ENCODE peak calls at places on chromosome 17, in ten cellular contexts. W is keratinocyte, P is fibroblast of lung, R is GM23248, G is GM23338, D is HCT116, I is hepatocyte, U is astrocyte, M is K562, J is H1. E is an unnamed sample.
A peak's percentile ranks its signal among the peaks of the same experiment; 100 is the strongest.

GRCh38 chr17:78238823-78239488 is 7.5 kb downstream of the TMEM235 start:
- DNase-seq in P (no peak), J (peak; percentile 50), R (no peak), D (no peak), I (peak; percentile 4), M (no peak), W (no peak), U (no peak), G (no peak), E (no peak)

GRCh38 chr17:73255671-73256181 is 6.0 kb downstream of the CPSF4L start:
- DNase-seq in I (peak; percentile 62), P (peak; percentile 39), W (no peak), U (no peak), J (peak; percentile 93), G (peak; percentile 78), R (peak; percentile 62), D (peak; percentile 48), M (peak; percentile 70), E (peak; percentile 78)

GRCh38 chr17:63785556-63785955 is 11.6 kb downstream of the DDX42 start:
- DNase-seq in G (no peak), D (no peak), R (peak; percentile 76), J (no peak), P (peak; percentile 31), U (peak; percentile 71), W (no peak), I (no peak), M (no peak), E (no peak)

GRCh38 chr17:36197389-36197708 is 791 bp upstream of the CCL3L1 start:
- DNase-seq in D (no peak), I (peak; percentile 49), R (no peak), W (no peak), M (no peak), J (peak; percentile 22), U (no peak), G (no peak), P (no peak), E (no peak)

GRCh38 chr17:34703533-34703932 is 124.2 kb downstream of the TMEM132E start:
- DNase-seq in U (peak; percentile 1), R (peak; percentile 60), I (peak; percentile 72), P (peak; percentile 25), W (no peak), G (peak; percentile 93), D (no peak), M (peak; percentile 50), J (peak; percentile 85), E (peak; percentile 96)

GRCh38 chr17:78986048-78986648 is 6.4 kb upstream of the LGALS3BP start:
- DNase-seq in P (peak; percentile 62), W (no peak), D (no peak), I (peak; percentile 69), G (no peak), M (peak; percentile 72), J (no peak), R (peak; percentile 58), U (peak; percentile 12), E (no peak)

GRCh38 chr17:60170835-60171752 is 21.3 kb downstream of the CA4 start:
- DNase-seq in U (no peak), I (no peak), G (no peak), M (peak; percentile 3), P (no peak), J (no peak), D (no peak), W (no peak), R (peak; percentile 46), E (no peak)

GRCh38 chr17:74737299-74738050 is 419 bp downstream of the RAB37 start:
- DNase-seq in W (no peak), P (no peak), I (peak; percentile 76), U (no peak), G (peak; percentile 92), D (peak; percentile 59), M (peak; percentile 32), J (peak; percentile 85), R (peak; percentile 47), E (peak; percentile 87)

GRCh38 chr17:50056217-50056960 is 479 bp downstream of the ITGA3 start:
- DNase-seq in J (peak; percentile 87), D (no peak), W (no peak), R (peak; percentile 80), M (peak; percentile 51), I (peak; percentile 87), G (peak; percentile 92), P (peak; percentile 65), U (peak; percentile 60), E (peak; percentile 93)

GRCh38 chr17:58531661-58532554 is 17.5 kb upstream of the MTMR4 start:
- DNase-seq in M (peak; percentile 87), D (no peak), J (peak; percentile 87), R (peak; percentile 79), G (peak; percentile 83), W (no peak), U (peak; percentile 23), P (peak; percentile 11), I (peak; percentile 76), E (peak; percentile 90)

GRCh38 chr17:6502142-6502541 is 54.2 kb downstream of the PITPNM3 start:
- DNase-seq in U (no peak), R (no peak), D (no peak), G (no peak), M (no peak), I (no peak), W (no peak), J (no peak), P (no peak), E (no peak)

GRCh38 chr17:39726617-39727016 is 3.7 kb downstream of the MIEN1 start:
- DNase-seq in G (no peak), J (no peak), I (no peak), M (no peak), U (no peak), P (no peak), D (no peak), W (no peak), R (no peak), E (no peak)

GRCh38 chr17:77089118-77089477 is 51.7 kb upstream of the SEC14L1 start:
- DNase-seq in M (peak; percentile 33), D (no peak), G (no peak), I (no peak), U (no peak), P (no peak), J (no peak), W (no peak), R (peak; percentile 21), E (no peak)

GRCh38 chr17:77088455-77089117 is 52.2 kb upstream of the SEC14L1 start:
- DNase-seq in P (peak; percentile 98), U (peak; percentile 96), J (peak; percentile 94), R (peak; percentile 97), I (peak; percentile 94), G (peak; percentile 95), D (peak; percentile 99), M (peak; percentile 93), W (peak; percentile 84), E (peak; percentile 94)

GRCh38 chr17:77087650-77088454 is 52.9 kb upstream of the SEC14L1 start:
- DNase-seq in W (no peak), R (no peak), P (no peak), M (no peak), J (no peak), G (no peak), U (no peak), I (no peak), D (no peak), E (no peak)

GRCh38 chr17:77085916-77086432 is 54.8 kb upstream of the SEC14L1 start:
- DNase-seq in G (no peak), M (no peak), D (no peak), R (no peak), I (no peak), J (peak; percentile 54), U (no peak), W (no peak), P (no peak), E (no peak)

GRCh38 chr17:77086433-77087010 is 54.2 kb upstream of the SEC14L1 start:
- DNase-seq in M (peak; percentile 75), D (peak; percentile 85), U (peak; percentile 44), G (peak; percentile 96), W (peak; percentile 25), R (peak; percentile 79), P (peak; percentile 76), J (peak; percentile 99), I (peak; percentile 90), E (peak; percentile 85)
- TF ChIP-seq EZH2 in M (no peak), D (no peak), U (no peak), G (no peak), W (no peak), R (no peak), P (no peak), J (no peak), I (no peak), E (no peak)

DNA sequence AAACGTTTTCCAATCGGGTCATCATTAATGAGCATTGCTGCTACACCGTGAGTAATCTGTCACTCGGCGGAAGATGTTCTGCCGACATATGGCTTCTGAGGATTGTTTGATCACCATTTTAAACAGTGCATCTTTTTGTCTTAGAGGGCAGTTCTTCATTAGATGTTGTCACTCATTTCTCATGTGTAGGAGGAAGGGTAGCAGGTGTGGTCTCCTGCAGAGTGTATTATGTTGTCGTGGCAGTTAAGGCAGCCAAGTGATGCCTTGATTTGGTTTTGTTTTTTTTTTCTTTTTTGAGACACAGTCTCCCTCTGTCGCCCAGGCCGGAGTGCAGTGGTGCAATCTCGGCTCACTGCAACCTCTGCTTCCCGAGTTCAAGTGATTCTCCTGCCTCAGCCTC is 50.5 kb downstream of the SEC14L1 start:
- DNase-seq in G (no peak), D (no peak), M (no peak), I (no peak), U (no peak), J (no peak), R (no peak), W (no peak), P (no peak), E (no peak)
- H3K4me1 ChIP-seq in G (no peaks in the 10 kb centered on the region), D (no peaks in the 10 kb centered on the region), M (no peaks in the 10 kb centered on the region), I (peaks cover 3% of the 10 kb centered on the region), U (no peaks in the 10 kb centered on the region), J (no peaks in the 10 kb centered on the region), R (no peaks in the 10 kb centered on the region), W (no peaks in the 10 kb centered on the region), P (no peaks in the 10 kb centered on the region), E (peaks cover 4% of the 10 kb centered on the region)

DNA sequence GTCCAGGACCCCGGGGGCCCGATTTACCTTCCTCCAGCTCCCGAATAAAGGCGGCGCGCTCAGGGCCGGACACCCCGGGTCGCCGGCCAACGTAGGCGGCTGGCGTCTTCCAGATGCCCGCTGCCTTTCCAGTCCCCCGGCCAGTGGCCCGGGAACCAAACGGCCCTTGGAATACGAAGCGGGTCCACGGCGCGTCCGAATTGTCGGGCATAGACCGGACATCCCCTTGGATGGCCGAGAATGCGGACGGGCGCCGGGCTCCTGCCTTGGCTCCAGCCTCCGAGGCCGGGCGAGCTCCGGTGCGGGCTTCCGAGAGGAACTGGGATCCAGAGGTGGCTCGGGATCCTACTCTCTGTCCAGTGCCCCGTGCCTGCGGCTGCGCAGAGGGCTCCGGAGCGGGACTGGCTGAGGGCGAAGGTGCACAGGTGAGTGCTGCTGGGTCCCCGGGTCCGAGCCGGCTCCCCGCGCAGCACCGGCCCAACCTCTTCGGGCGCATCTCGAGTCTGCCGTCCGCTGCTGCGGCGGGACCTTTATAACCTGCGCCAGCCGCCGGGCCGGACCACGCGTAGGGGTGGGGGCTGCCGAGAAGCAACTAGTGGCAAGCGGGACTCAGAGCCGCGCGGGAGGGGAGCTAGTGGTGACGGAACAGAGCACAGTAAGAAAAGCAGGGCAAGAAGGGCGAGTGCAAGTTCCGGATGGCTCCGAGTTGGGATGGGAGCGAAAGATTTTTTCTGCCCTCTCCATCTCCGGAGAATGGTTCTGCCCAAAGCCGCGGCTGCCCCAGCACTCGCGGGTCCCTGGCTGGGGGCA is at the start of gene HAP1:
- DNase-seq in G (peak; percentile 76), J (peak; percentile 93), D (no peak), W (no peak), I (peak; percentile 43), R (peak; percentile 40), M (no peak), U (no peak), P (peak; percentile 17), E (peak; percentile 79)
- TF ChIP-seq EZH2 in G (peak; percentile 26), J (peak; percentile 72), D (no peak), W (peak; percentile 90), I (peak; percentile 65), R (peak; percentile 48), M (no peak), U (peak; percentile 91), P (peak; percentile 90), E (peak; percentile 77)

GRCh38 chr17:82215972-82216300 is 3.3 kb upstream of the CCDC57 start:
- DNase-seq in U (no peak), I (no peak), P (no peak), W (no peak), M (no peak), J (no peak), R (no peak), D (no peak), G (no peak), E (no peak)
- H3K4me1 ChIP-seq in U (peaks cover 47% of the 10 kb centered on the region), I (peaks cover 7% of the 10 kb centered on the region), P (peaks cover 30% of the 10 kb centered on the region), W (peaks cover 39% of the 10 kb centered on the region), M (peaks cover 50% of the 10 kb centered on the region), J (no peaks in the 10 kb centered on the region), R (peaks cover 36% of the 10 kb centered on the region), D (peaks cover 82% of the 10 kb centered on the region), G (no peaks in the 10 kb centered on the region), E (no peaks in the 10 kb centered on the region)